ENCODE peak calls at places on chromosomes 12 and 14, in six cellular contexts. F, U, A, P, Q and H are unnamed samples.
A peak's percentile ranks its signal among the peaks of the same experiment; 100 is the strongest.

GRCh38 chr12:93380480-93381121 is 2.9 kb downstream of the NUDT4 start:
- DNase-seq in F (no peak), U (no peak), Q (peak; percentile 30), P (peak; percentile 35), A (no peak), H (no peak)

GRCh38 chr12:11555743-11556625 is 93.5 kb upstream of the ETV6 start:
- DNase-seq in P (no peak), U (no peak), F (no peak), A (no peak), Q (no peak), H (no peak)

GRCh38 chr12:131133015-131133905 is 179.6 kb downstream of the ADGRD1 start:
- DNase-seq in F (no peak), U (peak; percentile 68), A (peak; percentile 59), Q (no peak), P (no peak), H (no peak)

GRCh38 chr14:105855893-105856675 is 329.7 kb downstream of the TMEM121 start:
- DNase-seq in U (peak; percentile 80), Q (no peak), A (no peak), P (no peak), F (peak; percentile 10), H (no peak)

GRCh38 chr12:6110006-6110405 is 14.5 kb downstream of the VWF start:
- DNase-seq in A (no peak), U (no peak), P (no peak), F (no peak), Q (no peak), H (no peak)

GRCh38 chr12:65494537-65494936 is 216.1 kb downstream of the MSRB3 start:
- DNase-seq in Q (no peak), P (no peak), A (no peak), U (no peak), F (no peak), H (no peak)

GRCh38 chr14:91870001-91870400 is 2.7 kb upstream of the TC2N start:
- DNase-seq in P (peak; percentile 22), U (no peak), Q (no peak), F (no peak), A (no peak), H (no peak)

GRCh38 chr14:68585690-68586089 is 207.2 kb downstream of the ZFP36L1 start:
- DNase-seq in P (no peak), Q (no peak), U (no peak), A (peak; percentile 47), F (no peak), H (peak; percentile 32)

GRCh38 chr12:88638388-88638787 is 58.1 kb upstream of the KITLG start:
- DNase-seq in Q (peak; percentile 20), U (no peak), F (no peak), P (no peak), A (no peak), H (peak; percentile 5)
- H3K4me3 ChIP-seq in Q (no peak overlapping the region), U (no peak overlapping the region), F (no peak overlapping the region), P (no peak overlapping the region), A (no peak overlapping the region), H (no peak overlapping the region)

GRCh38 chr12:51822261-51822616 is 26.3 kb downstream of the FIGNL2 start:
- DNase-seq in P (no peak), F (no peak), Q (no peak), A (no peak), U (no peak), H (no peak)

GRCh38 chr12:51820721-51821422 is 27.6 kb downstream of the FIGNL2 start:
- DNase-seq in A (peak; percentile 90), U (peak; percentile 92), F (peak; percentile 73), P (no peak), Q (peak; percentile 84), H (peak; percentile 65)

GRCh38 chr12:51819851-51820720 is 28.4 kb downstream of the FIGNL2 start:
- DNase-seq in P (no peak), A (peak; percentile 79), Q (peak; percentile 22), F (peak; percentile 36), U (no peak), H (no peak)

GRCh38 chr12:51822956-51823355 is 25.6 kb downstream of the FIGNL2 start:
- DNase-seq in P (no peak), Q (no peak), A (no peak), U (no peak), F (no peak), H (no peak)

GRCh38 chr12:51821423-51822260 is 26.9 kb downstream of the FIGNL2 start:
- DNase-seq in F (peak; percentile 23), A (no peak), U (peak; percentile 84), Q (peak; percentile 55), P (no peak), H (no peak)
- H3K4me3 ChIP-seq in F (peak overlapping the region; percentile 68), A (peak overlapping the region; percentile 22), U (peak overlapping the region; percentile 58), Q (peak overlapping the region; percentile 77), P (peak overlapping the region; percentile 49), H (peak overlapping the region; percentile 58)

GRCh38 chr12:26445909-26446308 is 250.5 kb downstream of the SSPN start:
- DNase-seq in F (no peak), A (no peak), Q (no peak), U (no peak), P (no peak), H (no peak)
- H3K4me3 ChIP-seq in F (no peak overlapping the region), A (no peak overlapping the region), Q (no peak overlapping the region), U (no peak overlapping the region), P (no peak overlapping the region), H (no peak overlapping the region)

GRCh38 chr14:99236386-99237133 is 35.4 kb downstream of the BCL11B start:
- DNase-seq in P (no peak), F (no peak), Q (no peak), A (no peak), U (no peak), H (no peak)

GRCh38 chr14:99237288-99237687 is 34.7 kb downstream of the BCL11B start:
- DNase-seq in A (no peak), U (no peak), Q (no peak), F (no peak), P (no peak), H (no peak)

GRCh38 chr14:99234366-99234765 is 37.6 kb downstream of the BCL11B start:
- DNase-seq in U (peak; percentile 39), P (no peak), A (no peak), Q (no peak), F (no peak), H (no peak)

GRCh38 chr14:99234982-99235491 is 37.0 kb downstream of the BCL11B start:
- DNase-seq in P (no peak), F (no peak), U (no peak), Q (peak; percentile 80), A (no peak), H (no peak)

DNA sequence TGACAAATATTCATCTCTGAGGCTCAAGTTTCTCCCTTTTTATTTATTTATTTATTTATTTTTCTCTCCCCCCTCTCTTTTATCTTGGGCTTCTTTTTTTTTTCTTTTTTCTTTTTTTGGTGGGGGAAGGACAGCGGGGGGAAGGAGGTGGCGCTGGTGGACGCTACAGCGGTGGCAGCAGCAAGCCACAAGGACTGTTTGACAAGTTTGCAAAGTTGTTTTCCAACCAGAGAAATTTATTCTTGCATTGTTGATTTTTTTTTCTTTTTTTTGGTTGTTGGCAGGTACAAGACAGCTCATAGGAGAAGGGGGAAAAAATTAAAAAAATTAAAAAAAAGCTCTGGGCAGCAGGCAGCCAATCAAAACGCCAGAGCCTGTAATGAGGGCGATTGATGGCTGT is 36.4 kb downstream of the BCL11B start:
- DNase-seq in U (no peak), A (no peak), Q (no peak), P (no peak), F (no peak), H (no peak)
- H3K4me3 ChIP-seq in U (no peak overlapping the region), A (no peak overlapping the region), Q (peak overlapping the region; percentile 56), P (no peak overlapping the region), F (no peak overlapping the region), H (no peak overlapping the region)

DNA sequence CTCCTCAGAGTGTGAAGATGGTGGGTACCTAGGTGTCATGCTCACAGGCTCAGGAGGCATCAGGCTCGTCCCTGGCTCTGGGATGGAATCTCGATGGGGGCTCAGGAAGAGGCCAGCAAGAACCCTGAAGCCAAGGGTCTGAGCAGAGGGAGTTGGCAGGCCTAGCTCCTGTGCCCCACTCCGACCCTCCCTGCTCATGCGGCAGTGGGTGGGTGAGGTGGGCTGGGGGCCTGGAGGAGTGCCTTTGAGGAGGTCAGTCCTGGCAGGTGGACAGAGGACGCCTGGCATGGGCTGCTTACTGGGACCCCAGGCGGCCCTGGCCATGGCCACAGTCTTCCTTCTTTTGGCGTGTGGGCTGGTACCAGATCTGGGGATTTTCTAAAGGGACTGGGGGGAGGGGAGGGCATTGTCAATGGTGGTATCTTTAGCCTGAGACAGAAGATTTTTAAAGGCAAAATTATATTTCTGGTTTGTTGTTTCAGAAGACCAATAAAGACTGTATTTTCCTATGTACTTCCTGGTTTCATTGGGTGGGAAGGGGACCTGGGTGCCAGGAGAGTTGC is 16.0 kb downstream of the LRTM2 start:
- DNase-seq in U (peak; percentile 58), Q (no peak), F (no peak), A (no peak), P (no peak), H (no peak)
- H3K4me3 ChIP-seq in U (no peak overlapping the region), Q (no peak overlapping the region), F (no peak overlapping the region), A (no peak overlapping the region), P (no peak overlapping the region), H (no peak overlapping the region)